ENCODE peak calls at places on chromosomes 13 and 19, in five cellular contexts. W is ovary, I is aorta, A is body of pancreas, N is left ventricle myocardium inferior. F is an unnamed sample.

GRCh38 chr13:27791146-27791900 is 960 bp upstream of the GSX1 start:
- DNase-seq in W (no peak), I (no peak), A (no peak), N (no peak), F (no peak)

GRCh38 chr13:110341445-110342247 is 34.6 kb downstream of the COL4A2 start:
- DNase-seq in W (peak), I (peak), A (no peak), N (no peak), F (no peak)

GRCh38 chr19:4539697-4540581 is at the start of gene LRG1:
- DNase-seq in W (peak), I (peak), A (peak), N (no peak), F (no peak)

GRCh38 chr19:6677924-6678689 is 8.1 kb upstream of the TNFSF14 start:
- DNase-seq in W (no peak), I (no peak), A (no peak), N (no peak), F (no peak)

GRCh38 chr13:27634231-27634630 is 12.5 kb downstream of the POLR1D start:
- DNase-seq in W (no peak), I (no peak), A (no peak), N (no peak), F (no peak)

GRCh38 chr19:21483589-21484170 is 21.7 kb upstream of the ZNF429 start:
- DNase-seq in W (peak), I (no peak), A (peak), N (peak), F (peak)

GRCh38 chr13:35744566-35745203 is 268.2 kb upstream of the MAB21L1 start:
- DNase-seq in W (no peak), I (no peak), A (no peak), N (no peak), F (no peak)

GRCh38 chr19:18699403-18700054 is 16.0 kb downstream of the CRTC1 start:
- DNase-seq in W (no peak), I (no peak), A (no peak), N (no peak), F (no peak)

GRCh38 chr13:70424428-70424827 is 316.2 kb upstream of the KLHL1 start:
- DNase-seq in W (no peak), I (no peak), A (peak), N (no peak), F (no peak)

GRCh38 chr19:53910170-53910518 is 1.1 kb downstream of the CACNG7 start:
- DNase-seq in W (no peak), I (no peak), A (no peak), N (no peak), F (peak)

DNA sequence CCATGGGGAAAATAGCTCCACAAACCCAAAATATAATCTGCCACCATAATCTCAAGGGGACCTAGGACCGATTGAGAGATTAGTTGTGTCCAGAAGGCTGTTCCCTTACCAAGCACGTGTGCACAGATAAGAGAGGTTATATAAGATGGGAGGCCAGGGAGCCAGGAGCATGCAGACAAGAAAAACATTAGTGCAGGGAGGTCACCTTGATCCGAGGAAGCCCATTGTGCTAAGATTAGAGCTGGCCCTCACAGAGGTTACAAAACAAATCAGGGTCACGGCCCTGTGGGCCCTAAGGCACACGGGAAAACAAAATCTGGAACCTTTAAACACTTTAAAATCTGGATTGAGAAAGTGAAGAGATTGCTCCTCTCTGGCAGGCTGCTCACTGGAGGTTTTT is 37.7 kb downstream of the RGCC start:
- DNase-seq in W (no peak), I (no peak), A (no peak), N (no peak), F (no peak)
- H3K27ac ChIP-seq in W (no peak), I (no peak), A (no peak), N (peak), F (no peak)

GRCh38 chr19:40282920-40283319 is 2.2 kb downstream of the AKT2 start:
- DNase-seq in W (no peak), I (no peak), A (no peak), N (no peak), F (no peak)

GRCh38 chr19:40280608-40281221 is 4.4 kb downstream of the AKT2 start:
- DNase-seq in W (no peak), I (no peak), A (peak), N (peak), F (no peak)

GRCh38 chr19:40281381-40282208 is 3.5 kb downstream of the AKT2 start:
- DNase-seq in W (no peak), I (no peak), A (no peak), N (no peak), F (no peak)

GRCh38 chr19:40283414-40284250 is 1.5 kb downstream of the AKT2 start:
- DNase-seq in W (no peak), I (no peak), A (peak), N (no peak), F (no peak)

DNA sequence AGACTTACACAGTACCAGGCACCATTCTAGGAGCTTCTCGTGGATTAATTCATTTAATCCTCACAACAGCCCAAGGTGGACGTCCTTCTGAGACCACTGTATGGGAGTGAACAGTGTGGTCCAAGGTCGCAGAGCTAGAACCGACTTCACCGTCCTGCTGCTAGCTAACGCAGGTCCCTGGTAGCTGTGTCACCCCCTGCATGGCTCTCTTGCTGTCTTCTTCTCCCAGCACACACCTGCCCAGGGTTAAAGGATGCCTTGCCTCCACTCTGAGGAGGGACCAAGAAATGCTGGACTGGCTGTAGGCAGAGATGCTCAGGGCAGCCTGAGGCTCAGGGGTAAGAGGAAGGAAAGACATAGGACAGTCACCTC is 3.0 kb downstream of the AKT2 start:
- DNase-seq in W (no peak), I (no peak), A (no peak), N (no peak), F (no peak)
- H3K27ac ChIP-seq in W (no peak), I (no peak), A (peak), N (peak), F (peak)

DNA sequence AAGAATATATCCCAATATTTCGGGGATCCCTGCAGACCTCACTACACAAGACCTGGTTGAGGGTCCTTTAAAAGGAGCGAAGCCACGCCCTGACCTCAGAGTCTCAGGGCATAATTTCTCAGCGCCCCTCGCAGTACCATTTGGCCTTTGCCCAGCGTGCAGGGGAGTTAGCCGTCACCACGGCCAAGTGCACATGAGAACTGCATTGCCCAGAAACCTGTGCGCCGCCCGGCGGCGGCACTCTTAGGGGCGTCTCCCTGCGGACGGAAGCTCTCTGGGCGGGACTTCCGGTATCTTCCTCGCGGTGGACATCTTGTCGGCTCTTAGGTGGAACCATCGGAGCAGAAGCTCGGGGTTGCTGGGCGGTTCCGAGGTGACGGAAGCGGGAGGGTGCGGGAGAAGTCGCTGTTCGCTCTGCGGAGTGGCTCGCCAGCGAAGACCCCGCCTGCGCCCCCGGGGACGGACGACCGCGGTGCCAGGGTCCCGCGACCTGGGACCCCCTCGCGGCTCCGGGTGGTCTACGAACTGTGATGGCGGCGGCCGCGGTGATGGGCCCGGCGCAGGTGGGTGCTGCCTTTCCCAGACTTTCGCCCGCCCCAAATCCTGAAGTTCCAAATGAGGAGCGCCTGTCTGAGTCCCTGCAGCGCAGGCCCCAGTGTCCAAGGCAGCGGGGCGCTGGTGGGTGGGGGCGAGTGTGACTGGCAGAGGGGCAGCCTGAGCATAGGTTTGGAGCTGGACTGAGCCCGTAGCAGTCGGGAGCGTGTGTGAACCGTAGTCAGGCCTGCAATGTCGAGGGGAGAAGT is at the start of gene ZNF134:
- DNase-seq in W (peak), I (peak), A (peak), N (peak), F (peak)
- H3K27ac ChIP-seq in W (peak), I (no peak), A (peak), N (peak), F (peak)

GRCh38 chr13:46553521-46553885 is 533 bp downstream of the LRCH1 start:
- DNase-seq in W (peak), I (no peak), A (no peak), N (no peak), F (no peak)
- H3K27ac ChIP-seq in W (peak), I (peak), A (peak), N (peak), F (peak)